ENCODE peak calls at places on chromosomes 12 and 14, in eight cellular contexts. One of them, this sample, is unnamed.

GRCh38 chr12:70121562-70121961 is 121.7 kb upstream of the CNOT2 start:
- DNase-seq in GM20000: no peak
- DNase-seq in thoracic aorta: no peak
- DNase-seq in fibroblast of villous mesenchyme: no peak
- DNase-seq in breast epithelium: no peak
- DNase-seq in heart left ventricle: no peak
- DNase-seq in body of pancreas: no peak
- DNase-seq in tibial nerve: no peak
- DNase-seq in this sample: no peak

GRCh38 chr12:24228371-24228770 is 278.9 kb upstream of the SOX5 start:
- DNase-seq in GM20000: no peak
- DNase-seq in thoracic aorta: no peak
- DNase-seq in fibroblast of villous mesenchyme: no peak
- DNase-seq in breast epithelium: no peak
- DNase-seq in heart left ventricle: no peak
- DNase-seq in body of pancreas: no peak
- DNase-seq in tibial nerve: no peak
- DNase-seq in this sample: no peak

GRCh38 chr14:99559286-99559990 is 44.6 kb downstream of the CCDC85C start:
- DNase-seq in GM20000: no peak
- DNase-seq in thoracic aorta: no peak
- DNase-seq in fibroblast of villous mesenchyme: no peak
- DNase-seq in breast epithelium: no peak
- DNase-seq in heart left ventricle: no peak
- DNase-seq in body of pancreas: no peak
- DNase-seq in tibial nerve: no peak
- DNase-seq in this sample: no peak

GRCh38 chr12:104748790-104749189 is 209.3 kb downstream of the SLC41A2 start:
- DNase-seq in GM20000: no peak
- DNase-seq in thoracic aorta: peak
- DNase-seq in fibroblast of villous mesenchyme: peak
- DNase-seq in breast epithelium: no peak
- DNase-seq in heart left ventricle: peak
- DNase-seq in body of pancreas: no peak
- DNase-seq in tibial nerve: no peak
- DNase-seq in this sample: no peak

GRCh38 chr14:105028251-105028927 is 7.5 kb upstream of the CDCA4 start:
- DNase-seq in GM20000: no peak
- DNase-seq in thoracic aorta: no peak
- DNase-seq in fibroblast of villous mesenchyme: no peak
- DNase-seq in breast epithelium: peak
- DNase-seq in heart left ventricle: no peak
- DNase-seq in body of pancreas: no peak
- DNase-seq in tibial nerve: no peak
- DNase-seq in this sample: no peak

GRCh38 chr12:114220311-114220710 is 185.6 kb downstream of the TBX5 start:
- DNase-seq in GM20000: no peak
- DNase-seq in thoracic aorta: no peak
- DNase-seq in fibroblast of villous mesenchyme: no peak
- DNase-seq in breast epithelium: no peak
- DNase-seq in heart left ventricle: no peak
- DNase-seq in body of pancreas: no peak
- DNase-seq in tibial nerve: no peak
- DNase-seq in this sample: no peak

GRCh38 chr12:38905480-38906351 is at the start of gene CPNE8:
- DNase-seq in GM20000: peak
- DNase-seq in thoracic aorta: peak
- DNase-seq in fibroblast of villous mesenchyme: peak
- DNase-seq in breast epithelium: peak
- DNase-seq in heart left ventricle: peak
- DNase-seq in body of pancreas: peak
- DNase-seq in tibial nerve: peak
- DNase-seq in this sample: peak

GRCh38 chr12:104846056-104846762 is 111.9 kb downstream of the SLC41A2 start:
- DNase-seq in GM20000: no peak
- DNase-seq in thoracic aorta: no peak
- DNase-seq in fibroblast of villous mesenchyme: peak
- DNase-seq in breast epithelium: no peak
- DNase-seq in heart left ventricle: no peak
- DNase-seq in body of pancreas: no peak
- DNase-seq in tibial nerve: no peak
- DNase-seq in this sample: no peak

GRCh38 chr12:7017870-7018349 is 366 bp downstream of the LPCAT3 start:
- DNase-seq in GM20000: no peak
- DNase-seq in thoracic aorta: no peak
- DNase-seq in fibroblast of villous mesenchyme: no peak
- DNase-seq in breast epithelium: peak
- DNase-seq in heart left ventricle: no peak
- DNase-seq in body of pancreas: no peak
- DNase-seq in tibial nerve: peak
- DNase-seq in this sample: no peak

GRCh38 chr12:131897875-131898274 is 3.5 kb downstream of the ULK1 start:
- DNase-seq in GM20000: no peak
- DNase-seq in thoracic aorta: no peak
- DNase-seq in fibroblast of villous mesenchyme: no peak
- DNase-seq in breast epithelium: no peak
- DNase-seq in heart left ventricle: no peak
- DNase-seq in body of pancreas: peak
- DNase-seq in tibial nerve: no peak
- DNase-seq in this sample: no peak

GRCh38 chr12:88503344-88503743 is 76.9 kb downstream of the KITLG start:
- DNase-seq in GM20000: no peak
- DNase-seq in thoracic aorta: no peak
- DNase-seq in fibroblast of villous mesenchyme: no peak
- DNase-seq in breast epithelium: no peak
- DNase-seq in heart left ventricle: no peak
- DNase-seq in body of pancreas: no peak
- DNase-seq in tibial nerve: no peak
- DNase-seq in this sample: no peak

GRCh38 chr14:98607341-98607910 is 664.6 kb downstream of the BCL11B start:
- DNase-seq in GM20000: no peak
- DNase-seq in thoracic aorta: no peak
- DNase-seq in fibroblast of villous mesenchyme: no peak
- DNase-seq in breast epithelium: no peak
- DNase-seq in heart left ventricle: no peak
- DNase-seq in body of pancreas: no peak
- DNase-seq in tibial nerve: no peak
- DNase-seq in this sample: no peak

GRCh38 chr12:71981149-71981548 is 42.5 kb downstream of the TPH2 start:
- DNase-seq in GM20000: no peak
- DNase-seq in thoracic aorta: no peak
- DNase-seq in fibroblast of villous mesenchyme: peak
- DNase-seq in breast epithelium: no peak
- DNase-seq in heart left ventricle: no peak
- DNase-seq in body of pancreas: no peak
- DNase-seq in tibial nerve: no peak
- DNase-seq in this sample: no peak

DNA sequence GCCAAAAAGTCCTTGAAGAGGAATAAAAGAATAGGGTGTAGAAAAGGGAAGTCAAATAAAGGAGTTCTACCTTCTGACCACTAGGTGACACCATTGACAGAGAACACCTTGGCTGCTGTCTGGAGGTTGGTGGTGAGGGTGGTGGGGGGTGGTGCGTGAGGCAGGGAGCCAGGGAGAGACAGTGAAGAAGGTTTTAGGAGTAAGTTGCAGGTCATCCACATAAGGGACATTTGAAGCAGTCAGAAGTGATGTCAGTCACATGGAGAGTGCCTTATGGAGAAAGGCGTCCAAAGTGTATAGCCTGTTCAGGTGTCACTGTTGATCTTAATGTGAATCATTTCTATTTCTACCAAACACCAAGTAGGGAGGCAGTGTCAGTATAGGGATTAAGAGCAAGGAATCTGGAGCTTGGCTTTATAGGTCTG is 279.3 kb upstream of the DDHD1 start:
- DNase-seq in GM20000: peak
- DNase-seq in thoracic aorta: no peak
- DNase-seq in fibroblast of villous mesenchyme: peak
- DNase-seq in breast epithelium: no peak
- DNase-seq in heart left ventricle: no peak
- DNase-seq in body of pancreas: no peak
- DNase-seq in tibial nerve: no peak
- DNase-seq in this sample: no peak
- TF ChIP-seq CTCF in GM20000: peak
- TF ChIP-seq CTCF in thoracic aorta: no peak
- TF ChIP-seq CTCF in fibroblast of villous mesenchyme: peak
- TF ChIP-seq CTCF in breast epithelium: peak
- TF ChIP-seq CTCF in heart left ventricle: peak
- TF ChIP-seq CTCF in body of pancreas: peak
- TF ChIP-seq CTCF in tibial nerve: peak
- TF ChIP-seq CTCF in this sample: no peak

DNA sequence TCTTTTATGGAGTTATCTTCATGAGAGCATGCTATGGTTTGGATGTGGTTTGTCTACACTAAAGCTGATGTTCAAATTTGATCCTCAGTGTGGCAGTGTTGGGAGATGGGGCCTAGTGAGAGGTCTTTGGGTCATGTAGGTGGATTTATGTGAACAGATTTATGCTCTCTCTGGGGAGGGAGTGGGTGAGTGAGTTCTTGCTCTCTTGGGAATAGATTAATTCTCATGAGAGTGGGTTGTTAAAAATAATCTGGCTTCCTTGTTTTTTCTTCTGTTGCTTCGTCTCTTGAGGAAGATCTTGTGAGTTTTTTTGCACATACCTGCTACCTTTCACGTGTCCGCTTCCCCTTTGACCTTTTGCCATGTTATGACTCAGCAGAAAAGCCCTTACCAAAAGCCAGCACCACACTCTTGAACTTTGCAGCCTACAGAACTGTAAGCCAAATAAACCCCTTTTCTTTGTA is 20.5 kb downstream of the DERA start:
- DNase-seq in GM20000: no peak
- DNase-seq in thoracic aorta: no peak
- DNase-seq in fibroblast of villous mesenchyme: no peak
- DNase-seq in breast epithelium: no peak
- DNase-seq in heart left ventricle: no peak
- DNase-seq in body of pancreas: no peak
- DNase-seq in tibial nerve: no peak
- DNase-seq in this sample: no peak
- TF ChIP-seq CTCF in GM20000: no peak
- TF ChIP-seq CTCF in thoracic aorta: no peak
- TF ChIP-seq CTCF in fibroblast of villous mesenchyme: peak
- TF ChIP-seq CTCF in breast epithelium: no peak
- TF ChIP-seq CTCF in heart left ventricle: no peak
- TF ChIP-seq CTCF in body of pancreas: no peak
- TF ChIP-seq CTCF in tibial nerve: no peak
- TF ChIP-seq CTCF in this sample: no peak

DNA sequence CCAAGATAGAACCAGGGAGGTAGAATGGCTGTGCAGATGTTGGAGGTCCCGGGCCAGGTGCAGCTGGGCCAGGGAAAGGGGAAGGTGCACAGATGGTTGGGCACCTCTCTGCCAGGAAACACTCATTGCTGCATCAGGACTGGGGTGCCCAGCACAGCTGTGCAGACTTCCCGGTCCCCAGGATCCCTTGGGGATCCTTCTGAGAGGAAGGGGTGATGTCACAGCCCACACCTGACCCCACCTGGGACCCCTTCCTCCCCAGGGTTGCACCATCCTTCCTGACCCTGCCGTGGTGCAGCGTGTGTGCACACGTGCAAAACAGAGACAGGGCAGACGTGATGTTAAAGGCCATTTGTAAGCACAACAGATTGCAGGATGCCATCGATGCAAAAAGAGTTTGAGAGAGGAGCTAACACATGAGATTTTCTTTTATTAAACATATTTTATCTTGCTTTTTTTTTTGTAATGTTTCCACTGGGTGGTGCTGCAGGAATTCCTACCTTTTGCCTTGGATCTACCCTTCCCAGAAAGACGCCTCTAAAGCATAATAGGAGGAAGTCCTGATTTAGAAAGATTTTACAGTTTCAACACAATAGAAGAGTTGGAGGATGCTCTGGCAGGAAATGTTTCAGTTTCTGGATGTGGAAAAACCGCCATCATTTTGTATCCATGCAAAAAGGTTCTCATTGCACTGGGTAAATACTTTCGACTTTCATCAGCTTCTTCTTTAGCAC is 14.8 kb downstream of the ELK3 start:
- DNase-seq in GM20000: no peak
- DNase-seq in thoracic aorta: no peak
- DNase-seq in fibroblast of villous mesenchyme: no peak
- DNase-seq in breast epithelium: no peak
- DNase-seq in heart left ventricle: no peak
- DNase-seq in body of pancreas: no peak
- DNase-seq in tibial nerve: no peak
- DNase-seq in this sample: peak
- TF ChIP-seq CTCF in GM20000: no peak
- TF ChIP-seq CTCF in thoracic aorta: no peak
- TF ChIP-seq CTCF in fibroblast of villous mesenchyme: no peak
- TF ChIP-seq CTCF in breast epithelium: no peak
- TF ChIP-seq CTCF in heart left ventricle: peak
- TF ChIP-seq CTCF in body of pancreas: no peak
- TF ChIP-seq CTCF in tibial nerve: no peak
- TF ChIP-seq CTCF in this sample: no peak

GRCh38 chr12:112091563-112091962 is 17.0 kb downstream of the NAA25 start:
- DNase-seq in GM20000: no peak
- DNase-seq in thoracic aorta: no peak
- DNase-seq in fibroblast of villous mesenchyme: no peak
- DNase-seq in breast epithelium: no peak
- DNase-seq in heart left ventricle: no peak
- DNase-seq in body of pancreas: no peak
- DNase-seq in tibial nerve: no peak
- DNase-seq in this sample: no peak

GRCh38 chr12:112087851-112088250 is 20.7 kb downstream of the NAA25 start:
- DNase-seq in GM20000: no peak
- DNase-seq in thoracic aorta: no peak
- DNase-seq in fibroblast of villous mesenchyme: peak
- DNase-seq in breast epithelium: no peak
- DNase-seq in heart left ventricle: no peak
- DNase-seq in body of pancreas: no peak
- DNase-seq in tibial nerve: no peak
- DNase-seq in this sample: no peak

DNA sequence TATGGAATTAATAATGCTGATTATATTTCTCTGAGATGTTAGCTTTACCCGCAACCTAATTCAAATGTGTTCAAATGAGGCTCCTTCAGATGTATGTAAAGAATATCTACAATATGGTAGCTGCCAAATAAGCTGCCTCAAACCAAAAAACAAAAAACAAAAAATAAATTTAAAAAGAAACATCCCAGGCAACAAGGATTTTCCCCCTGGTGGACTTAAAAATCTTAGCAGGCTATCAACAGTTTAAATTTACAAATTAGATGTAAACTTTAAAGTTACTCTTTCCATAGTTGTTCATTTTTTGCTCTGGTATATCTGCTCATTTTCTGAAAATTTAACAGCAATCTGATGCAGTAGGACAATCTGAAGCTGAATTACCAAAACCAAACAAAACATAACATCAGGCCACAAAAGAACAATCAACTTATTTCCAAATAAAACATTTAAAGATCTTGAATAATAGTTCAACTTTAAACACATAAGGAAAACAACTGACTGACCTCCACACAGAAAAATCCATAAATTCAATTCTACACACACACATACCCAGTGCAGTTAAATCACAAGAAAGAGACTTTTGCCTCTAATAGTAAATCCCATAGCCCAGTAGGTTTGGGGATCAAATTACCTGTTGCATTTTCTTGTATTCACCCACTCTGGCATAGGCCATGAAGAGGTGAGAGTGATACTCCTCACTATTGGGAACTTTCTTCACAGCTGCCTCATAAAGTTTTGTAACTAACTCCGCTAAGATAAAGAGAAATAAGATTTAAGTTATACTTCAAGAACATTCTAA is 21.3 kb downstream of the NAA25 start:
- DNase-seq in GM20000: no peak
- DNase-seq in thoracic aorta: no peak
- DNase-seq in fibroblast of villous mesenchyme: no peak
- DNase-seq in breast epithelium: no peak
- DNase-seq in heart left ventricle: no peak
- DNase-seq in body of pancreas: no peak
- DNase-seq in tibial nerve: no peak
- DNase-seq in this sample: no peak
- TF ChIP-seq CTCF in GM20000: no peak
- TF ChIP-seq CTCF in thoracic aorta: no peak
- TF ChIP-seq CTCF in fibroblast of villous mesenchyme: no peak
- TF ChIP-seq CTCF in breast epithelium: no peak
- TF ChIP-seq CTCF in heart left ventricle: no peak
- TF ChIP-seq CTCF in body of pancreas: no peak
- TF ChIP-seq CTCF in tibial nerve: no peak
- TF ChIP-seq CTCF in this sample: no peak

This sample was measured in activated B cell treated with CpG ODN at 0.5 μM for 24 hours.